ENCODE peak calls at places on chromosomes 6 and 20, in four cellular contexts. One of them, this sample, is unnamed.

GRCh38 chr6:25477006-25477590 is 174.9 kb upstream of the SCGN start:
- DNase-seq in adrenal gland: no peak
- DNase-seq in mesendoderm: no peak
- DNase-seq in brain microvascular endothelial cell: peak
- DNase-seq in this sample: no peak

GRCh38 chr6:107488174-107488874 is 1.6 kb upstream of the SOBP start:
- DNase-seq in adrenal gland: no peak
- DNase-seq in brain microvascular endothelial cell: no peak
- DNase-seq in mesendoderm: no peak
- DNase-seq in this sample: no peak

GRCh38 chr6:164344801-164345291 is 930.3 kb downstream of the QKI start:
- DNase-seq in mesendoderm: peak
- DNase-seq in adrenal gland: no peak
- DNase-seq in brain microvascular endothelial cell: no peak
- DNase-seq in this sample: no peak

GRCh38 chr20:61753196-61753942 is 312.3 kb downstream of the TAF4 start:
- DNase-seq in adrenal gland: no peak
- DNase-seq in mesendoderm: peak
- DNase-seq in brain microvascular endothelial cell: peak
- DNase-seq in this sample: peak

GRCh38 chr6:2132416-2132815 is 113.0 kb downstream of the GMDS start:
- DNase-seq in mesendoderm: no peak
- DNase-seq in adrenal gland: no peak
- DNase-seq in brain microvascular endothelial cell: no peak
- DNase-seq in this sample: no peak

GRCh38 chr6:89482136-89482535 is 49.2 kb downstream of the ANKRD6 start:
- DNase-seq in adrenal gland: no peak
- DNase-seq in mesendoderm: no peak
- DNase-seq in brain microvascular endothelial cell: no peak
- DNase-seq in this sample: no peak

GRCh38 chr6:131023834-131024504 is 39.1 kb downstream of the EPB41L2 start:
- DNase-seq in brain microvascular endothelial cell: peak
- DNase-seq in mesendoderm: no peak
- DNase-seq in adrenal gland: no peak
- DNase-seq in this sample: peak

GRCh38 chr6:5139828-5140771 is 55.0 kb downstream of the PPP1R3G start:
- DNase-seq in adrenal gland: no peak
- DNase-seq in brain microvascular endothelial cell: no peak
- DNase-seq in mesendoderm: no peak
- DNase-seq in this sample: no peak

GRCh38 chr6:98764378-98764911 is 69.9 kb upstream of the POU3F2 start:
- DNase-seq in mesendoderm: no peak
- DNase-seq in adrenal gland: no peak
- DNase-seq in brain microvascular endothelial cell: no peak
- DNase-seq in this sample: no peak

GRCh38 chr6:166505133-166505905 is 81.2 kb downstream of the RAMACL start:
- DNase-seq in mesendoderm: no peak
- DNase-seq in brain microvascular endothelial cell: no peak
- DNase-seq in adrenal gland: no peak
- DNase-seq in this sample: no peak

GRCh38 chr6:16591681-16592549 is 169.3 kb downstream of the ATXN1 start:
- DNase-seq in brain microvascular endothelial cell: peak
- DNase-seq in adrenal gland: no peak
- DNase-seq in mesendoderm: no peak
- DNase-seq in this sample: no peak

GRCh38 chr6:157216570-157216969 is 106.7 kb downstream of the TMEM242 start:
- DNase-seq in adrenal gland: no peak
- DNase-seq in mesendoderm: no peak
- DNase-seq in brain microvascular endothelial cell: no peak
- DNase-seq in this sample: no peak

GRCh38 chr20:6651016-6651415 is 116.5 kb upstream of the BMP2 start:
- DNase-seq in mesendoderm: no peak
- DNase-seq in adrenal gland: peak
- DNase-seq in brain microvascular endothelial cell: peak
- DNase-seq in this sample: no peak

GRCh38 chr20:47334022-47334551 is 22.4 kb downstream of the ZMYND8 start:
- DNase-seq in mesendoderm: no peak
- DNase-seq in brain microvascular endothelial cell: peak
- DNase-seq in adrenal gland: peak
- DNase-seq in this sample: peak

GRCh38 chr6:35049885-35050284 is 91.3 kb downstream of the TCP11 start:
- DNase-seq in adrenal gland: no peak
- DNase-seq in brain microvascular endothelial cell: peak
- DNase-seq in mesendoderm: no peak
- DNase-seq in this sample: peak

GRCh38 chr6:33112148-33112547 is 36.4 kb downstream of the HLA-DPB1 start:
- DNase-seq in mesendoderm: peak
- DNase-seq in adrenal gland: no peak
- DNase-seq in brain microvascular endothelial cell: peak
- DNase-seq in this sample: no peak

GRCh38 chr20:43560974-43561373 is 2.1 kb downstream of the SGK2 start:
- DNase-seq in mesendoderm: no peak
- DNase-seq in adrenal gland: no peak
- DNase-seq in brain microvascular endothelial cell: no peak
- DNase-seq in this sample: no peak

GRCh38 chr6:105807905-105808304 is 278.2 kb upstream of the PRDM1 start:
- DNase-seq in mesendoderm: no peak
- DNase-seq in brain microvascular endothelial cell: no peak
- DNase-seq in adrenal gland: no peak
- DNase-seq in this sample: no peak

GRCh38 chr20:16615199-16615598 is 42.0 kb upstream of the KIF16B start:
- DNase-seq in brain microvascular endothelial cell: peak
- DNase-seq in mesendoderm: no peak
- DNase-seq in adrenal gland: peak
- DNase-seq in this sample: peak

GRCh38 chr20:9415426-9415825 is 99.0 kb upstream of the LAMP5 start:
- DNase-seq in adrenal gland: no peak
- DNase-seq in mesendoderm: no peak
- DNase-seq in brain microvascular endothelial cell: no peak
- DNase-seq in this sample: no peak

GRCh38 chr6:101226677-101227135 is 166.8 kb upstream of the GRIK2 start:
- DNase-seq in brain microvascular endothelial cell: peak
- DNase-seq in mesendoderm: peak
- DNase-seq in adrenal gland: no peak
- DNase-seq in this sample: no peak

GRCh38 chr6:105545206-105545920 is 142.5 kb upstream of the PREP start:
- DNase-seq in mesendoderm: no peak
- DNase-seq in brain microvascular endothelial cell: no peak
- DNase-seq in adrenal gland: no peak
- DNase-seq in this sample: no peak

GRCh38 chr6:94026575-94026974 is 607.2 kb upstream of the EPHA7 start:
- DNase-seq in brain microvascular endothelial cell: no peak
- DNase-seq in adrenal gland: no peak
- DNase-seq in mesendoderm: no peak
- DNase-seq in this sample: no peak

GRCh38 chr20:33914871-33915270 is 78.8 kb upstream of the RALY start:
- DNase-seq in mesendoderm: no peak
- DNase-seq in adrenal gland: no peak
- DNase-seq in brain microvascular endothelial cell: peak
- DNase-seq in this sample: peak

GRCh38 chr6:170081556-170081955 is 209.3 kb downstream of the DLL1 start:
- DNase-seq in brain microvascular endothelial cell: no peak
- DNase-seq in mesendoderm: no peak
- DNase-seq in adrenal gland: no peak
- DNase-seq in this sample: no peak

GRCh38 chr20:48360338-48360698 is 467.5 kb downstream of the PREX1 start:
- DNase-seq in mesendoderm: no peak
- DNase-seq in adrenal gland: no peak
- DNase-seq in brain microvascular endothelial cell: no peak
- DNase-seq in this sample: no peak

GRCh38 chr6:33443025-33443424 is 11.4 kb upstream of the ZBTB9 start:
- DNase-seq in adrenal gland: no peak
- DNase-seq in mesendoderm: no peak
- DNase-seq in brain microvascular endothelial cell: no peak
- DNase-seq in this sample: no peak

GRCh38 chr6:30790734-30791383 is 46.5 kb upstream of the IER3 start:
- DNase-seq in brain microvascular endothelial cell: no peak
- DNase-seq in adrenal gland: no peak
- DNase-seq in mesendoderm: no peak
- DNase-seq in this sample: no peak

GRCh38 chr6:102485480-102485879 is 1092.0 kb downstream of the GRIK2 start:
- DNase-seq in brain microvascular endothelial cell: no peak
- DNase-seq in mesendoderm: no peak
- DNase-seq in adrenal gland: no peak
- DNase-seq in this sample: no peak

GRCh38 chr6:122995930-122996796 is at the start of gene CLVS2:
- DNase-seq in brain microvascular endothelial cell: peak
- DNase-seq in mesendoderm: peak
- DNase-seq in adrenal gland: no peak
- DNase-seq in this sample: no peak

GRCh38 chr6:39095578-39095977 is 19.4 kb downstream of the SAYSD1 start:
- DNase-seq in brain microvascular endothelial cell: no peak
- DNase-seq in mesendoderm: no peak
- DNase-seq in adrenal gland: no peak
- DNase-seq in this sample: no peak

GRCh38 chr6:36427781-36428345 is 14.8 kb downstream of the PXT1 start:
- DNase-seq in brain microvascular endothelial cell: peak
- DNase-seq in mesendoderm: no peak
- DNase-seq in adrenal gland: no peak
- DNase-seq in this sample: no peak

GRCh38 chr6:16059496-16059895 is 69.4 kb upstream of the MYLIP start:
- DNase-seq in adrenal gland: no peak
- DNase-seq in brain microvascular endothelial cell: no peak
- DNase-seq in mesendoderm: no peak
- DNase-seq in this sample: no peak

GRCh38 chr6:11204987-11205386 is 27.5 kb downstream of the NEDD9 start:
- DNase-seq in adrenal gland: no peak
- DNase-seq in brain microvascular endothelial cell: no peak
- DNase-seq in mesendoderm: no peak
- DNase-seq in this sample: no peak

GRCh38 chr20:1173698-1174097 is 11.1 kb downstream of the TMEM74B start:
- DNase-seq in brain microvascular endothelial cell: no peak
- DNase-seq in adrenal gland: no peak
- DNase-seq in mesendoderm: no peak
- DNase-seq in this sample: no peak

GRCh38 chr6:139539852-139540251 is 165.4 kb upstream of the CITED2 start:
- DNase-seq in adrenal gland: peak
- DNase-seq in mesendoderm: peak
- DNase-seq in brain microvascular endothelial cell: peak
- DNase-seq in this sample: peak

GRCh38 chr20:25022680-25023079 is 30.1 kb upstream of the APMAP start:
- DNase-seq in mesendoderm: no peak
- DNase-seq in adrenal gland: no peak
- DNase-seq in brain microvascular endothelial cell: no peak
- DNase-seq in this sample: no peak

GRCh38 chr6:157518399-157519250 is 137.6 kb downstream of the ZDHHC14 start:
- DNase-seq in adrenal gland: no peak
- DNase-seq in brain microvascular endothelial cell: no peak
- DNase-seq in mesendoderm: peak
- DNase-seq in this sample: no peak

GRCh38 chr6:119612871-119613515 is 263.4 kb upstream of the MAN1A1 start:
- DNase-seq in mesendoderm: no peak
- DNase-seq in adrenal gland: no peak
- DNase-seq in brain microvascular endothelial cell: no peak
- DNase-seq in this sample: no peak

DNA sequence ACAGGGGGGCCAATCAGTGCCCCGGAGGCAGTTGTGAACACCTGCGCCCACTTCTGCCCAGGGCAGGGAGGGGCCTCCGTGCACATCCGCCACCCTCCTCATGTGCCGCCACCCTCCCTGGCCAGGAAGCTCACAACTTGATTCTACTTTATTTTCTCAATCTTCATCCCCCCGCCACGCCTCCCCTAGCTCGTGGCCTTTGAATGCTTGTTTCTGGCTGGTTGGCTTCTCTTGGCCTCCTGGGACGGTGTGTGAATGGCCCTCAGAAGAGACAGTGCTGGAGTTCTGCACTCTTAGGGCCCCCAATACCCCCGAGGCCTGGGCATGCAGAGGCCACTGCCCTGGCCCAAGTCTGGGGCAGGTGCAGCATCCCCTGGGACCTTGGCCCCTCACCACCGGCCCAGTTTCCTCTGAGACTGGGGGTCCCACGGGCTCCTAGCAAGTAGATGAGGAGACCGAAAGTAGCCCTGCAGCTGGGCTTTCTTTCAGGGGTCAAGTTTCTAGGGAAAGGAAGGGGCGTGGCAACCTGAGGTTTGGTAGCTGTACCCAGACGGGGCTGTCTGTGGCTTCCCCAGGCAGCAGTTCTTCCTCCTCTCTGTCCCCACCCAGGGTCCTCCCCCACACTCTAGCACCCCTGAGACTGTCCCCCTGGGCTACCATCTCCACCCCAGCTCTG is 1.3 kb downstream of the RGS19 start:
- DNase-seq in mesendoderm: no peak
- DNase-seq in adrenal gland: no peak
- DNase-seq in brain microvascular endothelial cell: no peak
- DNase-seq in this sample: no peak
- H3K4me3 ChIP-seq in mesendoderm: no peak
- H3K4me3 ChIP-seq in adrenal gland: no peak
- H3K4me3 ChIP-seq in brain microvascular endothelial cell: no peak
- H3K4me3 ChIP-seq in this sample: peak

GRCh38 chr20:38872036-38872435 is 54.2 kb upstream of the FAM83D start:
- DNase-seq in brain microvascular endothelial cell: no peak
- DNase-seq in mesendoderm: no peak
- DNase-seq in adrenal gland: no peak
- DNase-seq in this sample: no peak
- H3K4me3 ChIP-seq in brain microvascular endothelial cell: no peak
- H3K4me3 ChIP-seq in mesendoderm: no peak
- H3K4me3 ChIP-seq in adrenal gland: no peak
- H3K4me3 ChIP-seq in this sample: no peak

GRCh38 chr6:133951227-133951626 is 1.8 kb upstream of the TBPL1 start:
- DNase-seq in brain microvascular endothelial cell: no peak
- DNase-seq in adrenal gland: no peak
- DNase-seq in mesendoderm: no peak
- DNase-seq in this sample: no peak
- H3K4me3 ChIP-seq in brain microvascular endothelial cell: peak
- H3K4me3 ChIP-seq in adrenal gland: no peak
- H3K4me3 ChIP-seq in mesendoderm: no peak
- H3K4me3 ChIP-seq in this sample: peak

GRCh38 chr6:52493669-52494068 is 73.5 kb downstream of the EFHC1 start:
- DNase-seq in adrenal gland: no peak
- DNase-seq in mesendoderm: no peak
- DNase-seq in brain microvascular endothelial cell: no peak
- DNase-seq in this sample: no peak

GRCh38 chr6:52489881-52490280 is 69.7 kb downstream of the EFHC1 start:
- DNase-seq in brain microvascular endothelial cell: no peak
- DNase-seq in adrenal gland: no peak
- DNase-seq in mesendoderm: no peak
- DNase-seq in this sample: no peak

GRCh38 chr6:52494298-52495072 is 74.3 kb downstream of the EFHC1 start:
- DNase-seq in adrenal gland: no peak
- DNase-seq in mesendoderm: no peak
- DNase-seq in brain microvascular endothelial cell: no peak
- DNase-seq in this sample: no peak

GRCh38 chr6:52495859-52496396 is 75.8 kb downstream of the EFHC1 start:
- DNase-seq in mesendoderm: no peak
- DNase-seq in adrenal gland: no peak
- DNase-seq in brain microvascular endothelial cell: no peak
- DNase-seq in this sample: no peak

GRCh38 chr6:52491203-52492069 is 71.3 kb downstream of the EFHC1 start:
- DNase-seq in mesendoderm: no peak
- DNase-seq in brain microvascular endothelial cell: peak
- DNase-seq in adrenal gland: no peak
- DNase-seq in this sample: no peak
- H3K4me3 ChIP-seq in mesendoderm: no peak
- H3K4me3 ChIP-seq in brain microvascular endothelial cell: no peak
- H3K4me3 ChIP-seq in adrenal gland: no peak
- H3K4me3 ChIP-seq in this sample: no peak

This sample was measured in AG04450.